ENCODE peak calls at places on chromosome 16, in ten cellular contexts. Q is PC-9, X is fibroblast of lung, J is neural progenitor cell, T is ovary, H is lower lobe of right lung, L is IMR-90, W is colonic mucosa, Y is breast epithelium, F is astrocyte. O is an unnamed sample. For H3K36me3 and H3K4me1, the result is how much of the 10 kb centered on the place peaks cover.

GRCh38 chr16:80527297-80527696 is 13.5 kb upstream of the DYNLRB2 start:
- DNase-seq in Q (peak), X (peak), J (peak), T (no peak), H (no peak), L (peak), W (peak), Y (no peak), F (peak), O (peak)

GRCh38 chr16:49427771-49428170 is 54.2 kb downstream of the C16orf78 start:
- DNase-seq in Q (no peak), X (no peak), J (no peak), T (no peak), H (no peak), L (no peak), W (no peak), Y (no peak), F (no peak), O (no peak)

GRCh38 chr16:74563828-74564263 is 43.1 kb downstream of the GLG1 start:
- DNase-seq in Q (peak), X (peak), J (no peak), T (no peak), H (peak), L (peak), W (no peak), Y (no peak), F (peak), O (no peak)

GRCh38 chr16:2748757-2749455 is 3.5 kb upstream of the SRRM2 start:
- DNase-seq in Q (no peak), X (no peak), J (no peak), T (no peak), H (peak), L (no peak), W (no peak), Y (no peak), F (no peak), O (peak)

GRCh38 chr16:74297296-74297665 is 667 bp downstream of the PSMD7 start:
- DNase-seq in Q (no peak), X (peak), J (peak), T (no peak), H (no peak), L (peak), W (peak), Y (no peak), F (no peak), O (no peak)

GRCh38 chr16:20409398-20410152 is at the start of gene ACSM5:
- DNase-seq in Q (no peak), X (no peak), J (no peak), T (no peak), H (no peak), L (no peak), W (no peak), Y (no peak), F (no peak), O (no peak)

GRCh38 chr16:6977906-6978305 is 354.7 kb upstream of the RBFOX1 start:
- DNase-seq in Q (no peak), X (no peak), J (no peak), T (no peak), H (no peak), L (no peak), W (no peak), Y (no peak), F (no peak), O (no peak)

GRCh38 chr16:17803625-17804410 is 333.1 kb upstream of the XYLT1 start:
- DNase-seq in Q (no peak), X (peak), J (no peak), T (no peak), H (no peak), L (peak), W (no peak), Y (no peak), F (peak), O (no peak)

GRCh38 chr16:12613131-12613991 is 190.3 kb downstream of the CPPED1 start:
- DNase-seq in Q (peak), X (peak), J (no peak), T (no peak), H (no peak), L (peak), W (peak), Y (no peak), F (peak), O (no peak)

GRCh38 chr16:1043831-1044514 is 28.6 kb upstream of the SSTR5 start:
- DNase-seq in Q (no peak), X (no peak), J (no peak), T (no peak), H (no peak), L (no peak), W (no peak), Y (no peak), F (no peak), O (no peak)

GRCh38 chr16:54602666-54603065 is 316.1 kb upstream of the IRX3 start:
- DNase-seq in Q (no peak), X (peak), J (no peak), T (no peak), H (no peak), L (no peak), W (no peak), Y (no peak), F (no peak), O (no peak)

GRCh38 chr16:11232852-11233726 is 22.9 kb downstream of the SOCS1 start:
- DNase-seq in Q (no peak), X (no peak), J (no peak), T (no peak), H (peak), L (no peak), W (peak), Y (no peak), F (no peak), O (peak)

GRCh38 chr16:27728691-27729090 is 178.7 kb downstream of the KATNIP start:
- DNase-seq in Q (no peak), X (no peak), J (no peak), T (no peak), H (no peak), L (no peak), W (no peak), Y (no peak), F (no peak), O (no peak)

GRCh38 chr16:57401943-57402640 is 2.5 kb upstream of the CCL17 start:
- DNase-seq in Q (no peak), X (no peak), J (no peak), T (no peak), H (no peak), L (no peak), W (no peak), Y (no peak), F (no peak), O (no peak)

GRCh38 chr16:14418795-14419225 is 211.2 kb downstream of the PARN start:
- DNase-seq in Q (no peak), X (no peak), J (no peak), T (no peak), H (no peak), L (no peak), W (no peak), Y (no peak), F (no peak), O (no peak)

GRCh38 chr16:77885596-77886295 is 97.4 kb downstream of the VAT1L start:
- DNase-seq in Q (no peak), X (peak), J (no peak), T (no peak), H (no peak), L (peak), W (no peak), Y (no peak), F (peak), O (no peak)

GRCh38 chr16:31382485-31383161 is 10.5 kb upstream of the ITGAD start:
- DNase-seq in Q (peak), X (peak), J (peak), T (no peak), H (peak), L (peak), W (peak), Y (peak), F (no peak), O (peak)

GRCh38 chr16:11669380-11670146 is 1.3 kb downstream of the SNN start:
- DNase-seq in Q (no peak), X (no peak), J (no peak), T (no peak), H (peak), L (peak), W (no peak), Y (no peak), F (no peak), O (peak)

GRCh38 chr16:75494696-75495601 is at the start of gene CHST6:
- DNase-seq in Q (peak), X (peak), J (peak), T (no peak), H (no peak), L (no peak), W (peak), Y (no peak), F (peak), O (peak)

DNA sequence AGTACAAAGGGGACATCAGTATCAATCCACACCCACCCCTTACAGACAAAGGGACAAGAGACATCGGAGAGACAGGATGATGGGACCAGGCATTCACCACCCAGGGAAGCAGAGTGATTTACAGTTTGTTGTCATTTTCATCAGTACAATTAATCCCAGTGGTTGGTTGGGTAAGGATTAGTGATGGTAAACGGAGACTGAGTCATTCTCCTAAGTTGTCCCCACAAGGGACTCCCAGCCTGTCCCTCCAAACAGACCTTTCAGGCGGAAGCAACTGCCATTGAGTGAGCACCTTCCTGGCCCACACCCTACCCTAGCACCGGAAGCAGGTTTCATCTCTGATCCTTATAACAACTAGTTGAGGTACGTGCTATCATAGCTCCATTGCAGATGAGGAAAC is 11.2 kb downstream of the PPL start:
- DNase-seq in Q (no peak), X (no peak), J (no peak), T (no peak), H (no peak), L (no peak), W (no peak), Y (no peak), F (no peak), O (no peak)
- H3K36me3 ChIP-seq in Q (under half), X (under half), J (under half), T (under half), H (under half), L (under half), W (under half), Y (under half), F (under half), O (under half)

DNA sequence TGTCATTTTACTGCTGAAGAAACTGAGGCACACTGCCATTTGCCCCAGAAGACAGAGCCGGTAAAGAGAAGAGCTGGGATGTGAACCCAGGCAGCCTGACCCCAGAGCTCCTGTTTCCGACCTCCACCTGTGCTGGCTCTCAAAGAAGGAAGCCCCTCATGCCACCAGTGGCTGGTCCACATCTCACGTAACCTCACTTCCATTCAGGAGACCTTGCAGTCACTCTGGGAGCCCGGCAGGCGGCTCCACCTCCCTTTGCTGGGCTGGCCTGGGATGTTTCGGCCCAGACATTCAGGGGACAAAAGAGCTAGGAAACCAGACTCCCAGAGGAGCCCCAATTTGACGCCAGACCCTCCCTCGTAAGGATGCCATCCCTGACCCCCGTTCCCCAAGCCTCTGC is 2.9 kb downstream of the TAF1C start:
- DNase-seq in Q (no peak), X (no peak), J (no peak), T (peak), H (no peak), L (no peak), W (no peak), Y (no peak), F (no peak), O (no peak)
- TF ChIP-seq CTCF in Q (peak), X (no peak), J (peak), T (peak), H (peak), L (no peak), W (no peak), Y (no peak), F (no peak), O (peak)

GRCh38 chr16:88792668-88793587 is 7.9 kb upstream of the PIEZO1 start:
- DNase-seq in Q (no peak), X (no peak), J (no peak), T (no peak), H (no peak), L (no peak), W (no peak), Y (no peak), F (no peak), O (peak)
- H3K4me1 ChIP-seq in Q (under half), X (under half), J (under half), T (under half), H (under half), L (under half), W (under half), Y (under half), F (under half), O (under half)

DNA sequence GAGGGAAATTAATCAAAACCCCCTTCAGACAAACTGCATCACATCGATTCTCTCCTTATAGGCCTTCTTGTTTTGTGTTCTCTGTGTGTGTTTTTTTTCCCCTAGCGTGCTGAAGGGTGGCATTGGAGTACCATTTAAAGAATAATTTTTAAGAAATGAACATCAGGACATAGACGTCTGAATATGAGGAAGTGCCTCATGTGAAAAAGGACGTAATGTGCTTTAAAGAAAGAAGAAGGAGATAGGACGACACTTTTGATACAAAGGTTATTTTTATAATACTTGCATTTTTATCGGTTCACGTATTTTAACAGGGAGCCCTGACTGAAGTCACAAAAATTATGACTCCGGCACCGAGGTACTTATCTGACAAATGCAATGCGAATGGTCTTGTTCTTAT is 606.4 kb downstream of the MAF start:
- DNase-seq in Q (no peak), X (no peak), J (no peak), T (no peak), H (no peak), L (no peak), W (no peak), Y (no peak), F (no peak), O (no peak)
- H3K36me3 ChIP-seq in Q (under half), X (under half), J (under half), T (under half), H (under half), L (under half), W (under half), Y (under half), F (under half), O (under half)

DNA sequence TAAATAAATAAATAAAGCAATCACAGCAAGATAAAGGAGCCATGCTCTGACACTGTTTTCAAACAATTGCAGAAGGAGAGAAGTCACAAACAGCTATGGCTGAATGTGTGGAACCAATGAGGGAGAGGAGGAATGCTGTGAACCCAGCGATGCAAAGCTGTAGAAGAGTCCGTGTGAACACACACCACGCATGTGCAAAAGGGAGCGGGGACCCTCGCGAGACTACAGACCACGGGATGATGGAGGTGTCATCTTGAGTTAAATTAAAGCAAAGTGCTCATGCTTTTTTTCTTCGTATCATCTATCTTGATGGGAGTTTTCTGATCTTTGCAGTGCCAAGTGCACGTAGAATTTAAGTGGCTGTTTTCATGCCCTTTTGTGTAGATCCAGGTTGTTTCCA is 123.8 kb upstream of the CDH5 start:
- DNase-seq in Q (no peak), X (no peak), J (no peak), T (no peak), H (no peak), L (no peak), W (no peak), Y (no peak), F (no peak), O (no peak)
- TF ChIP-seq CTCF in Q (no peak), X (no peak), J (no peak), T (no peak), H (no peak), L (no peak), W (no peak), Y (no peak), F (no peak), O (no peak)

GRCh38 chr16:25005445-25006306 is 9.5 kb downstream of the ARHGAP17 start:
- DNase-seq in Q (no peak), X (no peak), J (no peak), T (no peak), H (no peak), L (no peak), W (no peak), Y (no peak), F (no peak), O (no peak)
- H3K4me1 ChIP-seq in Q (under half), X (under half), J (under half), T (under half), H (half or more), L (under half), W (under half), Y (under half), F (under half), O (half or more)

O was measured in spleen.